ENCODE peak calls at places on chromosomes 2 and 18, in four cellular contexts. N is heart right ventricle, B is body of pancreas, D is tibial artery. S is an unnamed sample. For H3K4me1, the result is how much of the 10 kb centered on the place peaks cover.

GRCh38 chr2:118380915-118381653 is 292.8 kb downstream of the INSIG2 start:
- DNase-seq in B (no peak), N (no peak), D (no peak), S (no peak)

GRCh38 chr18:48777026-48777736 is 173.6 kb downstream of the SMAD7 start:
- DNase-seq in B (peak), D (no peak), N (no peak), S (no peak)

GRCh38 chr2:9984217-9984739 is 32.8 kb downstream of the GRHL1 start:
- DNase-seq in N (no peak), D (no peak), B (no peak), S (no peak)

GRCh38 chr18:52897611-52898010 is 557.6 kb downstream of the DCC start:
- DNase-seq in B (no peak), D (no peak), N (no peak), S (no peak)

GRCh38 chr2:98457045-98457696 is 12.5 kb downstream of the INPP4A start:
- DNase-seq in B (no peak), N (no peak), D (no peak), S (peak)

GRCh38 chr2:160492401-160493226 is 993 bp downstream of the RBMS1 start:
- DNase-seq in D (peak), B (peak), N (peak), S (peak)

GRCh38 chr2:214730248-214730647 is 79.2 kb downstream of the BARD1 start:
- DNase-seq in N (no peak), D (no peak), B (no peak), S (no peak)

GRCh38 chr2:240507778-240508251 is 50.0 kb downstream of the ANKMY1 start:
- DNase-seq in D (no peak), N (no peak), B (no peak), S (no peak)

GRCh38 chr18:79343567-79344207 is 52.0 kb upstream of the NFATC1 start:
- DNase-seq in N (no peak), B (no peak), D (no peak), S (no peak)

DNA sequence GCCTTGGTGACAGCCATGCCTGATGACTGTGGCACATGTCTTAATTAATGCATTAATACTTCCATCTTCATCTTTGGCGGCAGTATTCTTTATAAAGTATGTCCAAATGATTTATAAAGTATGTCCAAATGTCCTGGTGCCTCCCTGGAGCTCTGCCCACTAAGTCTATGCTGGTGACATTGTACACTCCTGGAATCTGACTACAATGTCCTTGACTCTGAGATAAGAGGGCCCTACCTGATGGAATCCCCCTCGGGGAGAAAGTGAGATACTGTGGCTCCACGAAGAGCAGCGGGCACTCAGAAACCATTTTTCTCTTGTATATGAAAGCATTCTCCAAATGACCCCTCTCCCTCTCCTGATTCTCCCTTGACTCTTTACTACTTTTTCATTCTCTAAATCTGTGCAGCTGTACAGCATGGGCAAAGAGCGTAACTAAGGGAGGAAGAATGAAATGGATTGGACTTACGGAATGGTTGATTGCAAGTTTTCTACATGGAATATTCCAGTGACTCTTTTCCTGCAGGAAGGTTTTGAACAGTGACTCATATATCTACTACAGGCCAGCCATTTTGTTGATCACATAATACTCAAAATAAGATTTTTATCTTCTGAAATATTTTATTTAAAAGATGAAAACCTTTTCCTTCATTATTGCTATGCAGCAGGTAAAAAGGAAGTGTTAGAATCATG is 17.3 kb downstream of the RAB12 start:
- DNase-seq in D (no peak), N (no peak), B (no peak), S (no peak)
- H3K4me1 ChIP-seq in D (half or more), N (half or more), B (under half), S (under half)

DNA sequence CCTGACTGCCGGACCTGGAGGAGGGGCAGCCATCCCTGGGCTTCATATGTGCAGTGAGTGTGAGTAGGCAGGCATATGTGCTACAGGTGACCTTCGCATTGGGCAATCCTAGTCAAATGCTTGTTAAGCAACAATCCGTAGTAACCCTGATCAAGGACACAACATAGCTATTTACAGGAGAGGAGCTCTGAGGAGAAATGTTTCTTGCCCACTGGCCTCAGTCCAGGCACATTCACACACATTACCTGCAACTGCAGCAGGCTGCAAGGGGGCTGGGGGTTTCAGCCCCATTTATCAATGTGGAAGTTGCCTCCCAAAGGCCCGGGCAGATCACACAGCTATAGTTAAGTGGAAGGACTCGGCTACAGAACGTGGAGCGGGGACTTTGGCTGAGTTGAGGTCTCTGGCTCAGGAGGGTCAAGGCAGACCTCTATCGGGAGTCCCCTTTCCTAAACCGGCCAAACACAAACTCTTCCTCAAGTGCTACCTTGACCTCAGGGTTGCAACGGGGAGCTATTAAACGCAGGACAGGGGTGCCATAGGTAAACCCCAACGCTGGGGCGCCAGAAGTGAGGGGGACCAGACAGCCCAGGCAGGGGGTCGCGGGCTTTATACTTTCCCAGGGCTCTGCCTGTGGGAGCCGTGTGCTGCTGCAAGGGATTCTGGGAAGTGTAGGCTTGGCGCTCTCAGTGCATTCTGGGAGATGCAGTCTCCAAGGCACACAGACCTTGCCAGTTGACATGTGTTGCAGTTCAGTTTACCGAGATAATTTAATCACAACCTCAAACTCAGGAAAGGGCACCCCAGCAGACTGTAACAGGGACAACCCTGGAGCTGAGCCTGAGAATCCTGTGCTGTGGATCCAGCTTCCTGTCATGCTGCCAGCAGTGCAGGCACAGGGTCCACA is 9.4 kb downstream of the KHK start:
- DNase-seq in N (peak), D (no peak), B (peak), S (no peak)
- H3K4me3 ChIP-seq in N (peak), D (peak), B (no peak), S (no peak)

GRCh38 chr2:111671426-111672150 is 212.4 kb downstream of the ANAPC1 start:
- DNase-seq in D (peak), B (no peak), N (peak), S (no peak)
- H3K4me1 ChIP-seq in D (under half), B (under half), N (under half), S (under half)

GRCh38 chr2:28627722-28628480 is 123.7 kb upstream of the PPP1CB start:
- DNase-seq in B (peak), N (peak), D (no peak), S (no peak)
- H3K4me3 ChIP-seq in B (no peak), N (no peak), D (no peak), S (no peak)

GRCh38 chr2:108616731-108617161 is 82.5 kb downstream of the LIMS1 start:
- DNase-seq in D (no peak), N (no peak), B (peak), S (no peak)

GRCh38 chr2:108621689-108622681 is 87.7 kb downstream of the LIMS1 start:
- DNase-seq in D (no peak), B (no peak), N (no peak), S (no peak)

GRCh38 chr2:108620656-108621055 is 86.4 kb downstream of the LIMS1 start:
- DNase-seq in N (no peak), D (no peak), B (no peak), S (no peak)

GRCh38 chr2:108621087-108621559 is 86.9 kb downstream of the LIMS1 start:
- DNase-seq in N (no peak), D (no peak), B (peak), S (no peak)

GRCh38 chr2:108619916-108620620 is 85.8 kb downstream of the LIMS1 start:
- DNase-seq in D (no peak), N (no peak), B (no peak), S (no peak)
- H3K4me1 ChIP-seq in D (half or more), N (half or more), B (under half), S (under half)

DNA sequence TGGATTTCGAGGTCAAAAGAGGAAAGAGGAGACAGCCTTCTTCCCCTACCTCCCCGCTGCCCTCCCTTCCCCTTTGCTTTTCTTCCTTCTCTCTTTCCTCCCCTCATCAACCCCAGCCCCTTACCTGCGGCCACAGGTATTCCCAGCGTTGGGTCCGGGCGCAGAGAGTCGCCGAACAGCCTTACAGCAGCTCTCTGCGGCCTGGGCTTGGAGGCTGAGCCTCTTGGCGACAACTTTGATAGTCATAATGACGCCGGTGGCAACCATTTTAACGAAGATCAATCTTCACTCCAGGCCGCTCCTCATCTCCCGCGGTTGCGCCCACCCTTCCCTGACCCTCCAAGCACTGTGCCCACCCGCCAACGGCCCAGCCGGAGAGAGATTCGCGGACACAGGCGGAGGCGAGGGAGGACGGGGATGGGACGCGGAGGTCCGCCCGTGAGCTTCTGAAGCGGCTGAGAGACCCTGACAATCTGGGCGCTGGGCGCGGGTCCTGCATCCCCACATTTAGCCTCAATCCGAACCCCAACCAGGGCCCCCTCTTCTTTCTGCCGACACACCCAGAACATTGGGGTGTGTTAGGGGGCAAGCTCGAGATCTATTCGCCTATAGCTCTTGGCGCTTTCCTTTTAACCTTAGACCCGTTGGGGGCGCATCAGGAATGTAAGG is 1.5 kb upstream of the EVX2 start:
- DNase-seq in D (no peak), B (no peak), N (no peak), S (peak)
- H3K4me3 ChIP-seq in D (no peak), B (no peak), N (no peak), S (no peak)